ENCODE peak calls at places on chromosomes 7 and 10, in eight cellular contexts. U is BJ, X is right lobe of liver, S is body of pancreas, Q is testis, I is AG10803, J is dorsolateral prefrontal cortex, G is Peyer's patch. L is an unnamed sample.

GRCh38 chr10:14815681-14816080 is 22.2 kb downstream of the CDNF start:
- DNase-seq in I (peak), Q (no peak), X (no peak), J (no peak), G (no peak), S (no peak), U (no peak), L (no peak)

GRCh38 chr10:102752934-102753664 is 9.4 kb downstream of the WBP1L start:
- DNase-seq in G (no peak), U (no peak), Q (peak), X (no peak), I (peak), S (peak), J (no peak), L (peak)

GRCh38 chr10:59517961-59518360 is 155.6 kb upstream of the FAM13C start:
- DNase-seq in U (no peak), G (no peak), J (no peak), Q (no peak), X (no peak), S (no peak), I (no peak), L (no peak)

GRCh38 chr10:86299562-86299961 is 67.0 kb downstream of the GRID1 start:
- DNase-seq in G (no peak), J (no peak), I (no peak), Q (no peak), X (peak), U (no peak), S (no peak), L (no peak)

GRCh38 chr10:119542990-119543813 is 683 bp upstream of the RGS10 start:
- DNase-seq in Q (peak), J (no peak), X (peak), G (peak), S (peak), I (peak), U (no peak), L (peak)

GRCh38 chr10:59266321-59266720 is 89.9 kb downstream of the PHYHIPL start:
- DNase-seq in X (no peak), S (no peak), G (no peak), U (no peak), I (no peak), Q (no peak), J (no peak), L (no peak)

GRCh38 chr10:110833234-110833940 is 38.3 kb upstream of the PDCD4 start:
- DNase-seq in I (no peak), G (no peak), X (no peak), S (peak), J (no peak), U (no peak), Q (no peak), L (no peak)

GRCh38 chr10:88032566-88032965 is 169.1 kb downstream of the PTEN start:
- DNase-seq in G (no peak), Q (no peak), J (no peak), S (no peak), U (no peak), I (peak), X (no peak), L (peak)

GRCh38 chr10:16828731-16829175 is 11.5 kb upstream of the RSU1 start:
- DNase-seq in U (peak), J (no peak), Q (no peak), X (no peak), I (peak), G (no peak), S (peak), L (peak)

GRCh38 chr10:129929343-129930297 is 34.5 kb downstream of the EBF3 start:
- DNase-seq in I (no peak), U (no peak), J (no peak), G (no peak), S (no peak), X (no peak), Q (no peak), L (no peak)

GRCh38 chr10:74548676-74549075 is 277.7 kb upstream of the KAT6B start:
- DNase-seq in Q (no peak), U (no peak), G (no peak), X (no peak), J (no peak), S (no peak), I (no peak), L (no peak)

GRCh38 chr10:7892146-7892545 is 73.8 kb downstream of the TAF3 start:
- DNase-seq in Q (no peak), J (no peak), X (no peak), S (no peak), I (no peak), U (no peak), G (no peak), L (no peak)

GRCh38 chr10:78288716-78289115 is 255.1 kb downstream of the RPS24 start:
- DNase-seq in Q (no peak), U (no peak), S (no peak), J (no peak), X (no peak), I (no peak), G (no peak), L (no peak)

GRCh38 chr10:99981581-99982199 is 28.1 kb downstream of the DNMBP start:
- DNase-seq in I (no peak), U (no peak), X (peak), G (no peak), Q (no peak), J (no peak), S (no peak), L (no peak)

GRCh38 chr7:73606801-73607691 is 17.3 kb downstream of the MLXIPL start:
- DNase-seq in Q (peak), U (no peak), G (peak), I (no peak), S (no peak), X (no peak), J (no peak), L (peak)

GRCh38 chr7:77791336-77791735 is 6.9 kb downstream of the TMEM60 start:
- DNase-seq in J (no peak), Q (no peak), X (no peak), I (no peak), U (no peak), G (no peak), S (no peak), L (no peak)

GRCh38 chr7:3042861-3043489 is 692 bp downstream of the CARD11 start:
- DNase-seq in Q (no peak), J (no peak), U (no peak), I (no peak), S (no peak), X (no peak), G (peak), L (no peak)

GRCh38 chr10:53547364-53547763 is 774.8 kb upstream of the MBL2 start:
- DNase-seq in U (no peak), G (no peak), J (no peak), X (no peak), Q (no peak), S (no peak), I (no peak), L (no peak)

GRCh38 chr10:79068203-79068561 is 584 bp upstream of the ZMIZ1 start:
- DNase-seq in J (no peak), U (no peak), Q (no peak), X (no peak), S (no peak), G (no peak), I (no peak), L (no peak)

GRCh38 chr10:62814901-62815372 is 1.2 kb downstream of the EGR2 start:
- DNase-seq in S (no peak), Q (no peak), U (no peak), J (no peak), G (no peak), I (no peak), X (no peak), L (no peak)

GRCh38 chr10:132630666-132631347 is 93.2 kb downstream of the INPP5A start:
- DNase-seq in Q (peak), S (peak), U (no peak), X (peak), I (peak), J (peak), G (peak), L (no peak)

GRCh38 chr10:132630156-132630555 is 92.6 kb downstream of the INPP5A start:
- DNase-seq in U (no peak), I (no peak), S (no peak), J (no peak), X (no peak), G (peak), Q (no peak), L (no peak)

GRCh38 chr10:132631348-132631735 is 93.8 kb downstream of the INPP5A start:
- DNase-seq in U (no peak), J (peak), Q (peak), G (peak), I (peak), X (no peak), S (peak), L (no peak)

GRCh38 chr10:132627736-132628512 is 90.3 kb downstream of the INPP5A start:
- DNase-seq in U (peak), S (peak), G (peak), X (no peak), J (peak), I (peak), Q (peak), L (peak)

DNA sequence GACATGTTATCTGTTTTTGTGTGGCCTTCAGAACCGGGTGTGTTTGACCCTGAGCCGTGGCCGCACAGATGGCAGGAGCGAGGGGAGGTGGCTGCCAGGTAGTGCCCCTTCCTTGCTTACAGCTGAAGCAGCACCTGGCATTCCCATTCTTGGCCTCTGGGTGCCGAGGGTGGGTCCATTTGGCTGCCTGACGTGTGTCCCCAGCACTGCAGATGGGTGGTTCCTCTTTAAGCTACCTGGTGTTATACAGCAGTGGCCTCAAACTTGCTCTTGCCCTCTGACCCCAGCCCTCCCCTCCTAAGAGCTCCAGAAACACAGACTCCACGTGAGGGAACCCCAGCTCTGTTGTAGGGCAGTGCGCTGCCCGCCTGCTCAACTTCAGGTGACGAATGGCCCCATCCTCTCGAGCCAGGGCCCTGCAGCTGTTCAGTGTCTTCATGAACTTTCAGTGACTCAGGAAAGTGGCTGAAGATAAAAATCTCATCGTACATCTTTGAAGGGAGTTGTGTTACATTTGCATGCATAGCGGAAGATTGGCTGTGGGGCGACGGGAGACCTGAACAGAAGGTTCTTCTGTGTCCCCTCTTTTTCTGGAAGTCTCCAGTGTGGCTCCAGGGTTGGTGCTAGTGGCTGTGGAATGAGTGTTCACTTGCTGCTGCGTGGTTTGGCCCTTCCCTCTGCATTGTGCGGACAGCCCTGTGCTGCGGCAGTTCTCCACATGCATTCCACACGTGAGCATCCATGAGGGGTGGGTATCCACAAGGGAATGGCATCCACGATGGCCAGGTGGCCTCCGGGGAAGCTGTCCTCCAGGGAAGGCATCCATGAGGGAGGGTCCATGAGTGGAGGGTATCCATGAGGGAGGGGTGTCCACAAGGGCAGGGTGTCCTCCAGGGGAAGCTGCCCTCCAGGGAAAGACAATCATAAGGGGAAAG is 91.6 kb downstream of the INPP5A start:
- DNase-seq in I (no peak), S (peak), G (peak), Q (no peak), U (no peak), X (no peak), J (peak), L (no peak)
- H3K4me3 ChIP-seq in I (no peak), S (no peak), G (no peak), Q (no peak), U (no peak), X (no peak), J (no peak), L (no peak)

GRCh38 chr7:84912993-84913635 is 273.7 kb downstream of the SEMA3D start:
- DNase-seq in G (no peak), X (no peak), U (no peak), I (no peak), Q (no peak), J (no peak), S (no peak), L (no peak)

GRCh38 chr7:84913731-84914130 is 273.1 kb downstream of the SEMA3D start:
- DNase-seq in U (peak), I (peak), G (no peak), J (no peak), S (no peak), X (no peak), Q (no peak), L (peak)

GRCh38 chr7:84916161-84916560 is 270.7 kb downstream of the SEMA3D start:
- DNase-seq in X (no peak), Q (no peak), U (no peak), J (no peak), G (no peak), I (no peak), S (no peak), L (no peak)

GRCh38 chr7:84912537-84912936 is 274.3 kb downstream of the SEMA3D start:
- DNase-seq in Q (no peak), J (no peak), G (no peak), I (no peak), U (no peak), X (no peak), S (no peak), L (no peak)

GRCh38 chr7:84914598-84914997 is 272.3 kb downstream of the SEMA3D start:
- DNase-seq in I (no peak), S (no peak), G (no peak), X (no peak), Q (no peak), U (no peak), J (no peak), L (no peak)
- TF ChIP-seq CTCF in I (no peak), S (no peak), G (no peak), X (peak), Q (no peak), U (no peak), J (no peak), L (no peak)

DNA sequence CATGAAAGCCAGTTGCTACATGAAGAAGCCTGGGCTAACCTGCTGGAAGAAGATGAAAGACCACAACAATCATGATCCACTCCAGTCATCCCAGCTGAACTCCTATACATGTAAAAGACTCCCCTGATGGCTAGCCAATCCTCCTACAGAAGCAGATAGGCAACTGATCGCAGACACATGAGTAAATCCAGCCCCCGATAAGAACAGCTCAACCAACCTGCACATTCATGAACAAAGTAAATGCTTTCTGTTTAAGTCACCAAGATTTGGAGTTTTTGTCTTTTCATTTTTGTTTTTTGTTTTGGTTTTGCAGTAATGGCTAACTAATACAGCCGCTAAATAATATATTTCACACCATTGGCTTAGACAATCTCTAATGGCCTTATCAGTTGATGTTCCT is 53.7 kb downstream of the PRLHR start:
- DNase-seq in J (no peak), X (no peak), Q (no peak), U (no peak), I (no peak), S (no peak), G (no peak), L (no peak)
- H3K4me3 ChIP-seq in J (no peak), X (no peak), Q (no peak), U (no peak), I (no peak), S (no peak), G (no peak), L (no peak)

GRCh38 chr10:70903262-70903921 is 15.0 kb upstream of the PCBD1 start:
- DNase-seq in I (peak), X (peak), U (no peak), J (no peak), S (peak), Q (peak), G (peak), L (peak)
- TF ChIP-seq CTCF in I (peak), X (peak), U (peak), J (peak), S (peak), Q (peak), G (peak), L (peak)

GRCh38 chr7:4791738-4792536 is 16.5 kb downstream of the AP5Z1 start:
- DNase-seq in Q (peak), J (peak), U (no peak), G (peak), X (no peak), I (peak), S (peak), L (peak)
- H3K4me3 ChIP-seq in Q (peak), J (peak), U (no peak), G (peak), X (no peak), I (peak), S (no peak), L (peak)

GRCh38 chr7:133857376-133858119 is 269.6 kb upstream of the LRGUK start:
- DNase-seq in X (no peak), I (peak), J (no peak), G (no peak), S (no peak), U (no peak), Q (no peak), L (no peak)

GRCh38 chr7:133858311-133858710 is 268.8 kb upstream of the LRGUK start:
- DNase-seq in S (no peak), Q (peak), U (no peak), I (no peak), J (no peak), G (no peak), X (no peak), L (no peak)

GRCh38 chr7:133853706-133854276 is 273.3 kb upstream of the LRGUK start:
- DNase-seq in I (peak), U (peak), G (peak), X (no peak), Q (peak), J (no peak), S (peak), L (peak)

GRCh38 chr7:133851416-133851815 is 275.7 kb upstream of the LRGUK start:
- DNase-seq in G (no peak), S (no peak), I (no peak), X (no peak), Q (no peak), J (no peak), U (no peak), L (no peak)

DNA sequence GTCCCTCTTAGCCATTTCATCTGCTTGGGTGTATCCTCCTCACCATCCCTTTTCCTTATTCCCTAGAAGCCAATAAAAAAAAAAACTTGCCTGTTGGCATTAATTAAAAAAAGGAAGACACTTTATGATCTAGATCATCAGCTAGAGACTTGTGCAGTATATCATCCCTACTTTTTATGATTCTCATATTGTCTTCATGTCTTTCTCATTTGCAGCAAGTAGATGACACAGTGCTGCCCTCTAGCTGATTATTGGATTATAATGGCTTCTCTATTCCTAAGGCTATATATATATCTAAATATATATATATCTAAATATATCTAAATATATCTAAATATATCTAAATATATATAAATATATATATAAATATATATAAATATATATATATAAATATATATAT is 272.4 kb upstream of the LRGUK start:
- DNase-seq in G (no peak), Q (no peak), X (no peak), U (no peak), S (no peak), I (peak), J (no peak), L (peak)
- TF ChIP-seq CTCF in G (peak), Q (peak), X (no peak), U (peak), S (peak), I (peak), J (peak), L (peak)

L was measured in astrocyte of the spinal cord.